ENCODE peak calls at places on chromosome 22, in six cellular contexts. H is trophoblast cell, Z is neuronal stem cell, X is IMR-90, C is mesenchymal stem cell, P is H1. A is an unnamed sample. For H3K4me1, the result is how much of the 10 kb centered on the place peaks cover.

GRCh38 chr22:20206709-20207215 is 55.9 kb upstream of the CCDC188 start:
- DNase-seq in P (no peak), C (peak), X (peak), H (no peak), Z (no peak), A (no peak)

GRCh38 chr22:17781319-17782031 is 7.2 kb upstream of the BID start:
- DNase-seq in Z (no peak), C (peak), X (peak), P (no peak), H (peak), A (no peak)

GRCh38 chr22:23269441-23270211 is 89.3 kb downstream of the BCR start:
- DNase-seq in H (no peak), Z (no peak), X (no peak), P (peak), C (no peak), A (peak)

GRCh38 chr22:48534395-48534958 is 1293.2 kb downstream of the BRD1 start:
- DNase-seq in C (no peak), Z (no peak), H (no peak), P (no peak), X (no peak), A (no peak)

GRCh38 chr22:21760640-21761039 is 25.0 kb upstream of the YPEL1 start:
- DNase-seq in P (no peak), C (peak), X (peak), H (no peak), Z (no peak), A (no peak)

GRCh38 chr22:19823191-19823590 is 31.5 kb downstream of the GNB1L start:
- DNase-seq in C (no peak), Z (no peak), H (no peak), P (peak), X (no peak), A (no peak)

GRCh38 chr22:17266261-17266971 is 47.2 kb upstream of the ADA2 start:
- DNase-seq in C (peak), P (peak), Z (peak), X (no peak), H (no peak), A (peak)

GRCh38 chr22:33519140-33519973 is 400.9 kb downstream of the LARGE1 start:
- DNase-seq in H (peak), P (peak), X (peak), Z (peak), C (peak), A (peak)

GRCh38 chr22:32265882-32266767 is 11.0 kb upstream of the SLC5A4 start:
- DNase-seq in H (peak), Z (peak), C (peak), P (peak), X (peak), A (peak)

GRCh38 chr22:30636226-30637077 is 871 bp downstream of the SLC35E4 start:
- DNase-seq in H (no peak), Z (no peak), C (peak), P (peak), X (no peak), A (peak)

GRCh38 chr22:44782286-44782830 is 30.0 kb downstream of the ARHGAP8 start:
- DNase-seq in P (no peak), X (no peak), C (no peak), H (no peak), Z (no peak), A (no peak)

GRCh38 chr22:19877626-19878339 is 23.1 kb upstream of the GNB1L start:
- DNase-seq in C (peak), Z (no peak), P (peak), H (no peak), X (peak), A (no peak)

GRCh38 chr22:38504731-38505594 is 1.1 kb downstream of the DDX17 start:
- DNase-seq in X (peak), P (no peak), H (peak), Z (peak), C (peak), A (no peak)

GRCh38 chr22:19848298-19849224 is 6.1 kb downstream of the GNB1L start:
- DNase-seq in Z (no peak), C (peak), X (no peak), H (peak), P (no peak), A (no peak)

GRCh38 chr22:24101966-24102365 is 79.3 kb upstream of the SUSD2 start:
- DNase-seq in P (no peak), H (peak), X (no peak), C (no peak), Z (no peak), A (no peak)

DNA sequence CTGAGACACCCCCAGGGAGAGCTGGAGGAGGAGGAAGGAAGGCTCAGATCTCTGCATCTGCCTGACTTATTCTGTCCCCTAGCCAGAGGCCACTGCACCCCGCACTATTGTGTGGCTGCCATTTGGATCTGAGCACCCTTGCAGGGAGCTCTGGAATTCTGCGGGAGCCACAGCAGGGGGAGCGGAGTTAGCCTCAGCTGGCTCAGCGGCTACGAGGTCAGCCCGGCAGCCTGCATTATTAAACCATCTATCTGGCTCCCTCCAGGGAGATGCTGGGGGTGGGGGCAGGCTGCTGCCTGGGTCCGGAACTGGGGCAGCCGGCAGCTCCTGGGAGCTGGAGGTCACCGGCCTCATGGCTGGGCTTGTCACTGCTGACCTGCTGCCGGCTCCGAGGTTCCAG is 6.5 kb upstream of the ELFN2 start:
- DNase-seq in P (no peak), H (no peak), X (no peak), C (no peak), Z (no peak), A (no peak)
- H3K14ac ChIP-seq in P (no peak), H (no peak), X (no peak), C (no peak), Z (no peak), A (no peak)

GRCh38 chr22:46075764-46076531 is 74.4 kb upstream of the PPARA start:
- DNase-seq in H (no peak), Z (no peak), C (no peak), X (no peak), P (no peak), A (no peak)

GRCh38 chr22:46073683-46074504 is 76.4 kb upstream of the PPARA start:
- DNase-seq in Z (no peak), H (no peak), X (peak), P (no peak), C (peak), A (no peak)

GRCh38 chr22:46072981-46073682 is 77.2 kb upstream of the PPARA start:
- DNase-seq in Z (no peak), C (peak), X (no peak), P (no peak), H (no peak), A (no peak)

GRCh38 chr22:46076651-46077339 is 73.5 kb upstream of the PPARA start:
- DNase-seq in Z (no peak), P (no peak), H (no peak), C (no peak), X (peak), A (no peak)

DNA sequence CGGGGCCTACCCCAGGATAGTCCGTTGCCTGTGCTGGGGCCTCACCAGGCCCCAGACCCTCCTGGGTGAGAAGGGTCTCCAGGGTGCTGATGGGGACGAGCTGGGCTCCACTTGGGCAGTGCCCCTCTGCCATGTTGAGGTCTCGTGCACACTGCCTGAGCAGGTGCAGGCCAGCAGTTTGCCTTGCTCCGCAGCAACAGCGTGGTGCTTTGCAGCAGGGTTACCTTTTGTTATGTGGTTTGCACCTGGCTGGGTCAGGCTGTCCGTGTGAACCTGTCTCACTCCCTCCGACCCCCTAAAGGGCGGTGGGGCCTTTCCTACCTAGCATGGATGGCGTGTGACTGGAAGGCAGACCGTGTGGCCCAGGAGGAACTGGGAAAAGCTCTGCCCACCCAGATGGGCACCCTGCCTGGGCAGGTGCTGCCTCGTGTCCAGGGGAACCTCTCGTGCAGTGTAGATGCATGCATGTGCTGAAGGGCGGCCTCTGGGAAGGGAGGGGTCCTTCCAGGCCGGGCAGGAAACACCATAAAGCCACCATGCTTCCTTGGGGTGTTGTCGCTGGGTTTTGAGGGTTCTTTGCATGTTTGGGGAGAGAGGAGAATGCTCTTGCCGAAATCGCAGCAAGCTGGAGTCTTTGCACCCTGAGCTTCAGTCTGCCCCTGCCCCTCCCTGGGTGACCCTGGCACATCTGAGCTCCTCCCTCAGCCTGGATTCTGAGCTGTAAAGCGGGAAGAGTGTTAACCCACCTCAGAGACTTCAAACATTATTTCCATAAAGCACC is 75.4 kb upstream of the PPARA start:
- DNase-seq in X (no peak), Z (no peak), H (no peak), C (no peak), P (no peak), A (no peak)
- H3K4me1 ChIP-seq in X (under half), Z (under half), H (under half), C (under half), P (under half), A (under half)

DNA sequence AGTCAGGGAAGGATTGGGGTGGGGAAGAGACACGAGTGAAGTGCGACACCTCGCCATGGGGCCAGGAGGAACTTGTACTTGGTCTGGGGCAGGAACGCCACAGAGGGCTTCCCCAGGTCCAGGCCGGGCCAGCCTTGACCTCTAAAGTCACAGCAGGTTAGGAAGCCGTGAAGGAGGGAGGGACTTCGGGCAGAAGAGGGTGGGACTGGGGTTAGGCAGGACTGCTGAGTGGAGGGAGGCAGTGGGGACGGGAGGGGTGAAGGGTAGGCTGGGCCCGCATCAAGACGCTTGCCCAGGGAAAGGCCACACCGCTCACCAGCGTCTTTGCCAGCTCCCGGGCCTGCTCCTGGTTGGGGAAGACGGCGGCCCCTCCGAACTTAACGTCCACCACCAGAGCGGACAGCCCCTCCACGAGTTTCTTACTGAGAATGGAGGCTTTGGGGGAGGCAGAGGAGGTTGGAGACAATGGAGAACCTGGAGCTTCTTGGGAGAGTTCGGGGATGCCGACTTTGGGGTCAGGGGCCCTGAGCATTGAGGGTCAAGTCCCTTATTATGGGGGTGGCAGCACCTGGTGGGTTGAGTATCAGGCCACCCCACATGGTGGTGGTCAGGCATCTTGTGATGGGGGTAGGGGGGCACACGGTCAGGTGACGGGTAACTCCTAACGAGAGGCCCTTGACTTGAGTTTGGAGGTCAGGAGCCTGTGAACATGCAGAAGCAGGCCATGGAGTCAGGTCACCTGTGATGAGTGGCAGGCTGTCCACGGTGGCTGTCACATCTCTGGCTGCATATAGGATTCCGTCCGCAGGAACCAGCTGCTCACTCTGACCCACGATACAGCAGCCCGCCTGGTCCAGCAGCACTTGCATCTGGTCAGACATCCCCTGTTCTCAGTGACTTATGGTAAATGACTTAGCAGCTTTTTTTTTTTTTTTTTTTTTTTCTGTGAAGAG is 1.7 kb upstream of the SCO2 start:
- DNase-seq in C (peak), Z (no peak), H (peak), P (peak), X (no peak), A (peak)
- H2AFZ ChIP-seq in C (no peak), Z (peak), H (peak), P (no peak), X (peak), A (no peak)

DNA sequence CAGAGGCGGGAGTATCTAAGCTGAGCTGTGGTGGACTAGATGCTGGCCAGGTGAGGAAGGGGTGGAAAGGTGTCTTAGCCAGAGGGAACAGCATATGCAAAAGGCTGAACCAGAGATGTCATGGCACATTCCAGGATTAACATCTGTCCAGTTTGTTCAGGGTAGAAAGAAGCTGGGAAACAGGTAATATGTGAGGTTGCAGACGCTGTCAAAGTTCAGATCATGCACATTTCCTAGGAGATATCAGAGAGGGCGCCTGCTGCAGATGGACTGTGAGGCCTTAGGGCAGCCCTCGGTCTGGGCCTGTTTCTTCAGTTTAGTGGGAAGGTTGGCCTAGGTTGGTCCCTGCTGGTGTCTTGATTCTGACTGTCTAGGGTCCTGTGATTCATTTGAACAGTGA is 97.7 kb upstream of the CRYBB3 start:
- DNase-seq in P (no peak), Z (no peak), X (no peak), C (no peak), H (peak), A (no peak)
- H3K14ac ChIP-seq in P (no peak), Z (no peak), X (no peak), C (no peak), H (no peak), A (no peak)

DNA sequence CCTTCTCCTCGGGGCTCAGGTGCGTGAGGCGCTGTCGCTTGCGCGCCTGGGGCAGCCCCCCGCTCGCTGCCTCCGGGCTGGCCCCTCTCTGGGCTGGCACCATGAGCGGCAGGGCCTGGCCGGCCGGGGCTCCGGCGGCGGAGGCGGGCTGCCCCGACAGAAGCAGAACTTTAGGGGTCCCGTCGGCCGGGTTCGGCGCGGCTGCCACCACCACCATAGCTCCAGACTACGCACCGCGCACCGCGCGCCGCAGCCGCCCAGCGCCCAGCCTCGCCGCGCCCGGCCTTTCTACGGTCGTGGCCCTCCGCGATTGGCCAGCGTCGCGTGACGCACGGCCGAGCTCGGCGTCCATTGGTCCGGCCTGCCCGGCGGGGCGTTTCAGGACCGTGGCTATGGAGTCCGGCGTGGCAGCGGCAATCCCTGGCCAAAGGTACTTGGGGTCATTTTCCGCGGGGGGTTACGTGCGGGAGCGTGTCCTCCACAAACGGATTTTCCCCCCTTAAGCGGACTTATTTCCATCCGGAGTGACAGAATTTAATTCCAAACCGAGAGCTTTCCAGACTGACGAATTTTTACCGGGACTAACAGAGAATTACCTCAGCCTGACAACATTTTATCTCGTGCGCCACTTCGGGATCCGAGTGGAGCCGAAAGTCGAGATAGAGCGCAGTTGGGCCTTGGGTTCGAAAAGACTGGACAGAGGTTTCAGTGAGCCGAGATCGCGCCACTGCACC is at the start of gene XBP1:
- DNase-seq in H (peak), C (peak), Z (peak), P (peak), X (peak), A (peak)
- H3K4me1 ChIP-seq in H (under half), C (under half), Z (under half), P (under half), X (under half), A (under half)

GRCh38 chr22:39658806-39659463 is 88.4 kb downstream of the CACNA1I start:
- DNase-seq in Z (no peak), P (no peak), H (no peak), C (no peak), X (no peak), A (no peak)

GRCh38 chr22:39661501-39661841 is 90.9 kb downstream of the CACNA1I start:
- DNase-seq in C (no peak), P (no peak), X (no peak), Z (no peak), H (no peak), A (no peak)

GRCh38 chr22:39656495-39657490 is 86.2 kb downstream of the CACNA1I start:
- DNase-seq in Z (no peak), X (no peak), H (no peak), C (no peak), P (no peak), A (no peak)

GRCh38 chr22:39655736-39656285 is 85.3 kb downstream of the CACNA1I start:
- DNase-seq in C (no peak), X (no peak), P (no peak), H (no peak), Z (no peak), A (no peak)

GRCh38 chr22:39658367-39658766 is 87.8 kb downstream of the CACNA1I start:
- DNase-seq in Z (no peak), H (no peak), X (no peak), P (no peak), C (no peak), A (no peak)
- H2AFZ ChIP-seq in Z (no peak), H (no peak), X (no peak), P (no peak), C (no peak), A (no peak)

GRCh38 chr22:43173976-43174720 is 12.8 kb downstream of the TTLL12 start:
- DNase-seq in P (no peak), X (no peak), Z (no peak), C (no peak), H (no peak), A (no peak)
- H3K14ac ChIP-seq in P (no peak), X (no peak), Z (no peak), C (no peak), H (no peak), A (no peak)

GRCh38 chr22:43288378-43288777 is 54.8 kb downstream of the SCUBE1 start:
- DNase-seq in H (no peak), C (no peak), X (no peak), P (no peak), Z (no peak), A (no peak)

GRCh38 chr22:43291381-43291780 is 51.8 kb downstream of the SCUBE1 start:
- DNase-seq in C (no peak), P (no peak), Z (no peak), X (no peak), H (no peak), A (no peak)

GRCh38 chr22:43289551-43289963 is 53.6 kb downstream of the SCUBE1 start:
- DNase-seq in C (peak), Z (no peak), H (no peak), P (no peak), X (peak), A (no peak)

GRCh38 chr22:43288807-43289417 is 54.3 kb downstream of the SCUBE1 start:
- DNase-seq in X (no peak), H (no peak), C (no peak), P (no peak), Z (no peak), A (no peak)

DNA sequence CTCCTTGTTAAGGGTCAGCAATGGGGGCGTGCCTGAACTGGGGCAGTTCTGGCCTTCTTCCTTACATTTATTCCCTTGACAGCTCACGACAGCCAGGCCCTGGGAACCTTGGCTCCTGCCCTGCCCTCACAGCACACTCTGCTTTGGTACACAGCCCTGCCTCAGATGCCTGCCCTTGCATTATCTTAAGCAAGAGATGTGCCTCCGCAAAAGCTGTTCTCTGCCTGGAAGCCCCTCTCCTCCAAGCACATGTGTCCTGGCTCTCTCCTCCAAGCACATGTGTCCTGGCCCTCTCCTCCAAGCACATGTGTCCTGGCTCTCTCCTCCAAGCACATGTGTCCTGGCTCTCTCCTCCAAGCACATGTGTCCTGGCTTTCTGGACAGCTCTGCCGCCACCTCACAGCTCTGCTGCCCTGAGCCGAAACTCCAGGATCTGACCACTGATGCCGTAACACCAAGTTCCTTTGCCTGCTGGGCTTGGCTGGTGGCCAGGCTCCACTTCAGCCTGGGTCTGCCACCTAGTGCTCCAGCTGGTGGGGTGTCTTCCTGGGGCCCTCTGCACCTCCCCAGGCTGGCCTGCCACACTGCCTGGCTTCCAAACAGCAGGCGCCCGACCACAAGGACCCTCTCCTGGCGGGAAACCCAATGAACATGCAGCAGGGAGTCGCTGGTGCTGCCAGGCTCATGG is 53.1 kb downstream of the SCUBE1 start:
- DNase-seq in P (no peak), H (no peak), Z (no peak), C (peak), X (peak), A (no peak)
- H3K4me1 ChIP-seq in P (under half), H (under half), Z (under half), C (under half), X (under half), A (under half)

A was measured in H9.